ENCODE peak calls at places on chromosome 15, in nine cellular contexts. One of them, this sample, is unnamed.
A peak's percentile ranks its signal among the peaks of the same experiment; 100 is the strongest.

GRCh38 chr15:48695088-48695834 is 49.8 kb upstream of the FBN1 start:
- DNase-seq in uterus: no peak
- DNase-seq in SJSA1: peak; percentile 70
- DNase-seq in heart right ventricle: no peak
- DNase-seq in RWPE2: no peak
- DNase-seq in naive thymus-derived CD4-positive, alpha-beta T cell: no peak
- DNase-seq in transverse colon: no peak
- DNase-seq in MG63: peak; percentile 71
- DNase-seq in mucosa of descending colon: no peak
- DNase-seq in this sample: no peak

GRCh38 chr15:83446904-83447708 is at the start of gene SH3GL3:
- DNase-seq in MG63: peak; percentile 85
- DNase-seq in naive thymus-derived CD4-positive, alpha-beta T cell: peak; percentile 47
- DNase-seq in SJSA1: peak; percentile 37
- DNase-seq in transverse colon: peak; percentile 49
- DNase-seq in heart right ventricle: peak; percentile 77
- DNase-seq in RWPE2: peak; percentile 92
- DNase-seq in mucosa of descending colon: peak; percentile 66
- DNase-seq in uterus: peak; percentile 77
- DNase-seq in this sample: peak; percentile 90

GRCh38 chr15:93656041-93656440 is 567.0 kb upstream of the RGMA start:
- DNase-seq in transverse colon: no peak
- DNase-seq in heart right ventricle: no peak
- DNase-seq in naive thymus-derived CD4-positive, alpha-beta T cell: no peak
- DNase-seq in mucosa of descending colon: no peak
- DNase-seq in RWPE2: no peak
- DNase-seq in MG63: no peak
- DNase-seq in SJSA1: no peak
- DNase-seq in uterus: no peak
- DNase-seq in this sample: no peak

GRCh38 chr15:77002954-77003912 is 8.3 kb downstream of the PSTPIP1 start:
- DNase-seq in heart right ventricle: no peak
- DNase-seq in RWPE2: no peak
- DNase-seq in uterus: no peak
- DNase-seq in MG63: no peak
- DNase-seq in SJSA1: no peak
- DNase-seq in naive thymus-derived CD4-positive, alpha-beta T cell: peak; percentile 70
- DNase-seq in mucosa of descending colon: peak; percentile 80
- DNase-seq in transverse colon: peak; percentile 73
- DNase-seq in this sample: peak; percentile 86

GRCh38 chr15:81321667-81322066 is 2.3 kb downstream of the STARD5 start:
- DNase-seq in RWPE2: no peak
- DNase-seq in transverse colon: no peak
- DNase-seq in MG63: no peak
- DNase-seq in uterus: no peak
- DNase-seq in naive thymus-derived CD4-positive, alpha-beta T cell: no peak
- DNase-seq in heart right ventricle: no peak
- DNase-seq in mucosa of descending colon: no peak
- DNase-seq in SJSA1: no peak
- DNase-seq in this sample: no peak

GRCh38 chr15:43187544-43188155 is 2.4 kb downstream of the CCNDBP1 start:
- DNase-seq in mucosa of descending colon: no peak
- DNase-seq in naive thymus-derived CD4-positive, alpha-beta T cell: peak; percentile 61
- DNase-seq in transverse colon: no peak
- DNase-seq in MG63: no peak
- DNase-seq in SJSA1: peak; percentile 29
- DNase-seq in uterus: no peak
- DNase-seq in RWPE2: no peak
- DNase-seq in heart right ventricle: no peak
- DNase-seq in this sample: no peak

GRCh38 chr15:97995192-97995591 is 34.7 kb downstream of the ARRDC4 start:
- DNase-seq in transverse colon: peak; percentile 47
- DNase-seq in naive thymus-derived CD4-positive, alpha-beta T cell: no peak
- DNase-seq in mucosa of descending colon: no peak
- DNase-seq in heart right ventricle: no peak
- DNase-seq in MG63: no peak
- DNase-seq in RWPE2: no peak
- DNase-seq in SJSA1: no peak
- DNase-seq in uterus: no peak
- DNase-seq in this sample: no peak

GRCh38 chr15:88949734-88950400 is 36.7 kb upstream of the MFGE8 start:
- DNase-seq in uterus: no peak
- DNase-seq in heart right ventricle: no peak
- DNase-seq in MG63: no peak
- DNase-seq in mucosa of descending colon: no peak
- DNase-seq in RWPE2: no peak
- DNase-seq in SJSA1: no peak
- DNase-seq in naive thymus-derived CD4-positive, alpha-beta T cell: no peak
- DNase-seq in transverse colon: no peak
- DNase-seq in this sample: no peak

GRCh38 chr15:85408270-85408746 is 27.9 kb downstream of the AKAP13 start:
- DNase-seq in transverse colon: no peak
- DNase-seq in mucosa of descending colon: no peak
- DNase-seq in naive thymus-derived CD4-positive, alpha-beta T cell: no peak
- DNase-seq in heart right ventricle: no peak
- DNase-seq in RWPE2: no peak
- DNase-seq in SJSA1: no peak
- DNase-seq in MG63: no peak
- DNase-seq in uterus: no peak
- DNase-seq in this sample: no peak

GRCh38 chr15:41840092-41840491 is 1.4 kb downstream of the PLA2G4B start:
- DNase-seq in uterus: no peak
- DNase-seq in naive thymus-derived CD4-positive, alpha-beta T cell: no peak
- DNase-seq in mucosa of descending colon: no peak
- DNase-seq in transverse colon: no peak
- DNase-seq in heart right ventricle: no peak
- DNase-seq in MG63: no peak
- DNase-seq in SJSA1: no peak
- DNase-seq in RWPE2: no peak
- DNase-seq in this sample: no peak
- H3K36me3 ChIP-seq in uterus: no peaks in the 10 kb centered on the region
- H3K36me3 ChIP-seq in naive thymus-derived CD4-positive, alpha-beta T cell: peaks cover 8% of the 10 kb centered on the region
- H3K36me3 ChIP-seq in mucosa of descending colon: no peaks in the 10 kb centered on the region
- H3K36me3 ChIP-seq in transverse colon: no peaks in the 10 kb centered on the region
- H3K36me3 ChIP-seq in heart right ventricle: peaks cover 44% of the 10 kb centered on the region
- H3K36me3 ChIP-seq in MG63: no peaks in the 10 kb centered on the region
- H3K36me3 ChIP-seq in SJSA1: peaks cover 3% of the 10 kb centered on the region
- H3K36me3 ChIP-seq in RWPE2: peaks cover 12% of the 10 kb centered on the region
- H3K36me3 ChIP-seq in this sample: peaks cover 49% of the 10 kb centered on the region

DNA sequence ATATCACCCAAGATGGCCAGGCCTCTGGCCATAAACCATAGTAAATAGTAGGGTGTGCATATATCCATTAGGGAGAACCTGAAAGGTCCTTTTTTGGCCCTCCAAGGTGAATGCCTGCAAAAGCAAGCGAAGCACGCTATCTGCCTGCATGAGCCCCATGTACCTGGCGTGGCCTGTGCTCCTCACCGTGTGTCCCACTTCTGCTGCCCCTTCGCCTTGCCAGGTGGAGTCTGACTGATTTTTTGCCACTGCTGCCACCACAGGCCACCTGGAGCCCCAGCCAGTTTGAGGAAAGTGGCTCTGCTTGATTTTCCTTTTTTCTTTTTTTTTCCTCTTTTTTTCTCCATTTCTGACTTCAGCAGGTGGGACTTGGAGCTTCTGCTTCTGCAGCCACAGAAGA is 139.7 kb downstream of the SNRPN start:
- DNase-seq in naive thymus-derived CD4-positive, alpha-beta T cell: no peak
- DNase-seq in heart right ventricle: no peak
- DNase-seq in transverse colon: no peak
- DNase-seq in uterus: no peak
- DNase-seq in SJSA1: no peak
- DNase-seq in MG63: no peak
- DNase-seq in mucosa of descending colon: no peak
- DNase-seq in RWPE2: no peak
- DNase-seq in this sample: no peak
- H3K36me3 ChIP-seq in naive thymus-derived CD4-positive, alpha-beta T cell: peaks cover 35% of the 10 kb centered on the region
- H3K36me3 ChIP-seq in heart right ventricle: peaks cover 97% of the 10 kb centered on the region
- H3K36me3 ChIP-seq in transverse colon: no peaks in the 10 kb centered on the region
- H3K36me3 ChIP-seq in uterus: no peaks in the 10 kb centered on the region
- H3K36me3 ChIP-seq in SJSA1: no peaks in the 10 kb centered on the region
- H3K36me3 ChIP-seq in MG63: no peaks in the 10 kb centered on the region
- H3K36me3 ChIP-seq in mucosa of descending colon: no peaks in the 10 kb centered on the region
- H3K36me3 ChIP-seq in RWPE2: peaks cover 57% of the 10 kb centered on the region
- H3K36me3 ChIP-seq in this sample: peaks cover 63% of the 10 kb centered on the region

DNA sequence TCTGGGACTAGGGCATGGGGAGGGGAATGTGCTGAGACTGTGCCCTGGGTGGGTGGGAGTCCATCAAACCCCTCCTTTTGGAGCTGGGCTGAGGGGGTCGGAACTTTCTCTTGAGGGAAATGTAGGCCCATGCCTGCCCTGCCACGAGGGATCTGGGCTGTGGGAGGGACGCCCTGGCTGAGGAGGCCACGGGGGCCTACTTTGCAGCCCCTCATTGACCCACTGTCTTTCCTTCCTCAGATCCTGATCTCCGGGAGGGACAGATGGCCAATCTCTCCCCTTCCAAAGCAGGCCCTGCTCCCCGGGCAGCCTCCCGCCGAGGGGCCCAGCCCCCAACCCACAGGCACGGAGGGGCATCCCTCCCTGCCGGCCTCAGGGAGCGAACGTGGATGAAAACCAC is 25.3 kb downstream of the LOXL1 start:
- DNase-seq in SJSA1: no peak
- DNase-seq in transverse colon: no peak
- DNase-seq in uterus: no peak
- DNase-seq in naive thymus-derived CD4-positive, alpha-beta T cell: no peak
- DNase-seq in heart right ventricle: no peak
- DNase-seq in RWPE2: peak; percentile 58
- DNase-seq in MG63: no peak
- DNase-seq in mucosa of descending colon: no peak
- DNase-seq in this sample: peak; percentile 36
- H3K36me3 ChIP-seq in SJSA1: no peaks in the 10 kb centered on the region
- H3K36me3 ChIP-seq in transverse colon: no peaks in the 10 kb centered on the region
- H3K36me3 ChIP-seq in uterus: no peaks in the 10 kb centered on the region
- H3K36me3 ChIP-seq in naive thymus-derived CD4-positive, alpha-beta T cell: no peaks in the 10 kb centered on the region
- H3K36me3 ChIP-seq in heart right ventricle: peaks cover 32% of the 10 kb centered on the region
- H3K36me3 ChIP-seq in RWPE2: no peaks in the 10 kb centered on the region
- H3K36me3 ChIP-seq in MG63: peaks cover 68% of the 10 kb centered on the region
- H3K36me3 ChIP-seq in mucosa of descending colon: no peaks in the 10 kb centered on the region
- H3K36me3 ChIP-seq in this sample: no peaks in the 10 kb centered on the region

GRCh38 chr15:92400980-92401787 is 7.5 kb downstream of the ST8SIA2 start:
- DNase-seq in MG63: no peak
- DNase-seq in transverse colon: no peak
- DNase-seq in RWPE2: no peak
- DNase-seq in uterus: no peak
- DNase-seq in naive thymus-derived CD4-positive, alpha-beta T cell: no peak
- DNase-seq in heart right ventricle: no peak
- DNase-seq in mucosa of descending colon: no peak
- DNase-seq in SJSA1: no peak
- DNase-seq in this sample: no peak
- H3K36me3 ChIP-seq in MG63: no peaks in the 10 kb centered on the region
- H3K36me3 ChIP-seq in transverse colon: no peaks in the 10 kb centered on the region
- H3K36me3 ChIP-seq in RWPE2: no peaks in the 10 kb centered on the region
- H3K36me3 ChIP-seq in uterus: no peaks in the 10 kb centered on the region
- H3K36me3 ChIP-seq in naive thymus-derived CD4-positive, alpha-beta T cell: no peaks in the 10 kb centered on the region
- H3K36me3 ChIP-seq in heart right ventricle: no peaks in the 10 kb centered on the region
- H3K36me3 ChIP-seq in mucosa of descending colon: no peaks in the 10 kb centered on the region
- H3K36me3 ChIP-seq in SJSA1: no peaks in the 10 kb centered on the region
- H3K36me3 ChIP-seq in this sample: no peaks in the 10 kb centered on the region

DNA sequence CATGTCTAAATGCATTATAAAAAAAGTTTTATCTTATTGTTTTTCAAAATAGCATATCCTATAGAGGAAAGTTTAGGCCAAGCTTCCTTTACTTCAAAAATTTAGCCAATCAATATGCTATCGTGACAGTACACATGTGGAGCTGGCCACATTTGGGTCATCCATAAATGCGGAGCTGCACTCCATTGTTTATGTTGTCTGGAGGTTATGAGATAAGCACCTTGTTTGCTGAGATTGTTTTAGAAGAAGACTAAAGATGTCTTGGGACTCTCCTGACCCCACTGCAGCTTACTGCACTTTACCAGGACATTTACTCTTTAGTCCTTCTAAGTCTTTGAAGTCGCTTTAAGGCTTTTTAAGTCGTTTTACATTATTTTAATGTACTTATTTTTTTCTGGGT is 265.9 kb downstream of the OCA2 start:
- DNase-seq in naive thymus-derived CD4-positive, alpha-beta T cell: no peak
- DNase-seq in mucosa of descending colon: no peak
- DNase-seq in SJSA1: no peak
- DNase-seq in transverse colon: no peak
- DNase-seq in heart right ventricle: no peak
- DNase-seq in MG63: no peak
- DNase-seq in RWPE2: no peak
- DNase-seq in uterus: no peak
- DNase-seq in this sample: no peak
- H3K36me3 ChIP-seq in naive thymus-derived CD4-positive, alpha-beta T cell: no peaks in the 10 kb centered on the region
- H3K36me3 ChIP-seq in mucosa of descending colon: no peaks in the 10 kb centered on the region
- H3K36me3 ChIP-seq in SJSA1: no peaks in the 10 kb centered on the region
- H3K36me3 ChIP-seq in transverse colon: no peaks in the 10 kb centered on the region
- H3K36me3 ChIP-seq in heart right ventricle: no peaks in the 10 kb centered on the region
- H3K36me3 ChIP-seq in MG63: no peaks in the 10 kb centered on the region
- H3K36me3 ChIP-seq in RWPE2: no peaks in the 10 kb centered on the region
- H3K36me3 ChIP-seq in uterus: no peaks in the 10 kb centered on the region
- H3K36me3 ChIP-seq in this sample: no peaks in the 10 kb centered on the region

GRCh38 chr15:61974118-61974517 is 86.1 kb downstream of the VPS13C start:
- DNase-seq in heart right ventricle: no peak
- DNase-seq in mucosa of descending colon: no peak
- DNase-seq in RWPE2: no peak
- DNase-seq in naive thymus-derived CD4-positive, alpha-beta T cell: no peak
- DNase-seq in MG63: no peak
- DNase-seq in transverse colon: no peak
- DNase-seq in SJSA1: no peak
- DNase-seq in uterus: no peak
- DNase-seq in this sample: no peak

GRCh38 chr15:61978225-61978624 is 82.0 kb downstream of the VPS13C start:
- DNase-seq in MG63: no peak
- DNase-seq in SJSA1: no peak
- DNase-seq in mucosa of descending colon: no peak
- DNase-seq in heart right ventricle: no peak
- DNase-seq in transverse colon: no peak
- DNase-seq in naive thymus-derived CD4-positive, alpha-beta T cell: no peak
- DNase-seq in uterus: no peak
- DNase-seq in RWPE2: no peak
- DNase-seq in this sample: no peak

DNA sequence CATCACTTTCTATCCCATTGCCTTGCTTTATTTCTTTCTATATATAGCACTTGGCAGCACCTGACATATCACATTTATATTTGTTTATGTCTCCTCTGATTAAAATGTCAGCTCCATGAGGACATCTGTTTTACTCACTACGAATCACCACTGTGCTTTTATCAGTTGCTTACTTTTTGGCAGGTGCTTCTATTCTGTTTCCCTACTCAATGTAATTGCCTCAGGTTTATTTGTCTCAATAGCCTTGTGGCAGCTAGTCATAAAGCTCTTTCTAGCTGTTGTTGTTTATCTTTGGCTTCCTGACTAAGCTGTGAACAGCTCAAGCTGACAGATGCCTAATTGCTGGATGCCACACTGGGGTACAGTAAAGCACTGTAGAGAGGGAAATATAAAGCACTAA is 85.5 kb downstream of the VPS13C start:
- DNase-seq in naive thymus-derived CD4-positive, alpha-beta T cell: no peak
- DNase-seq in uterus: no peak
- DNase-seq in RWPE2: no peak
- DNase-seq in transverse colon: no peak
- DNase-seq in mucosa of descending colon: no peak
- DNase-seq in SJSA1: no peak
- DNase-seq in MG63: peak; percentile 17
- DNase-seq in heart right ventricle: no peak
- DNase-seq in this sample: no peak
- H3K36me3 ChIP-seq in naive thymus-derived CD4-positive, alpha-beta T cell: no peaks in the 10 kb centered on the region
- H3K36me3 ChIP-seq in uterus: peaks cover 3% of the 10 kb centered on the region
- H3K36me3 ChIP-seq in RWPE2: peaks cover 65% of the 10 kb centered on the region
- H3K36me3 ChIP-seq in transverse colon: no peaks in the 10 kb centered on the region
- H3K36me3 ChIP-seq in mucosa of descending colon: peaks cover 7% of the 10 kb centered on the region
- H3K36me3 ChIP-seq in SJSA1: peaks cover 26% of the 10 kb centered on the region
- H3K36me3 ChIP-seq in MG63: no peaks in the 10 kb centered on the region
- H3K36me3 ChIP-seq in heart right ventricle: peaks cover 86% of the 10 kb centered on the region
- H3K36me3 ChIP-seq in this sample: peaks cover 94% of the 10 kb centered on the region